ENCODE peak calls at places on chromosomes 11 and 22, in eight cellular contexts. One of them, this sample, is unnamed.

GRCh38 chr11:92830382-92831148 is 138.9 kb upstream of the MTNR1B start:
- DNase-seq in anterior cingulate cortex: no peak
- DNase-seq in EL: no peak
- DNase-seq in NCI-H2171 treated with DMSO at 0.1 percent for 48 hours: peak
- DNase-seq in epithelial cell of proximal tubule: no peak
- DNase-seq in CD4-positive, alpha-beta memory T cell: no peak
- DNase-seq in SK-N-MC: no peak
- DNase-seq in small intestine: no peak
- DNase-seq in this sample: no peak

GRCh38 chr11:68632802-68633201 is 51.5 kb upstream of the GAL start:
- DNase-seq in anterior cingulate cortex: no peak
- DNase-seq in EL: peak
- DNase-seq in NCI-H2171 treated with DMSO at 0.1 percent for 48 hours: peak
- DNase-seq in epithelial cell of proximal tubule: peak
- DNase-seq in CD4-positive, alpha-beta memory T cell: no peak
- DNase-seq in SK-N-MC: peak
- DNase-seq in small intestine: peak
- DNase-seq in this sample: no peak

GRCh38 chr11:118633979-118634378 is 26.6 kb downstream of the PHLDB1 start:
- DNase-seq in anterior cingulate cortex: no peak
- DNase-seq in EL: no peak
- DNase-seq in NCI-H2171 treated with DMSO at 0.1 percent for 48 hours: no peak
- DNase-seq in epithelial cell of proximal tubule: no peak
- DNase-seq in CD4-positive, alpha-beta memory T cell: no peak
- DNase-seq in SK-N-MC: no peak
- DNase-seq in small intestine: no peak
- DNase-seq in this sample: peak

GRCh38 chr11:113549611-113550061 is 74.4 kb upstream of the DRD2 start:
- DNase-seq in anterior cingulate cortex: no peak
- DNase-seq in EL: no peak
- DNase-seq in NCI-H2171 treated with DMSO at 0.1 percent for 48 hours: no peak
- DNase-seq in epithelial cell of proximal tubule: no peak
- DNase-seq in CD4-positive, alpha-beta memory T cell: no peak
- DNase-seq in SK-N-MC: no peak
- DNase-seq in small intestine: no peak
- DNase-seq in this sample: no peak

GRCh38 chr22:29073618-29074275 is 912 bp downstream of the KREMEN1 start:
- DNase-seq in anterior cingulate cortex: no peak
- DNase-seq in EL: peak
- DNase-seq in NCI-H2171 treated with DMSO at 0.1 percent for 48 hours: peak
- DNase-seq in epithelial cell of proximal tubule: no peak
- DNase-seq in CD4-positive, alpha-beta memory T cell: no peak
- DNase-seq in SK-N-MC: no peak
- DNase-seq in small intestine: peak
- DNase-seq in this sample: no peak

GRCh38 chr11:21464601-21465193 is 728.2 kb upstream of the ANO5 start:
- DNase-seq in anterior cingulate cortex: no peak
- DNase-seq in EL: no peak
- DNase-seq in NCI-H2171 treated with DMSO at 0.1 percent for 48 hours: no peak
- DNase-seq in epithelial cell of proximal tubule: no peak
- DNase-seq in CD4-positive, alpha-beta memory T cell: no peak
- DNase-seq in SK-N-MC: no peak
- DNase-seq in small intestine: no peak
- DNase-seq in this sample: no peak

GRCh38 chr11:2853997-2854560 is 31.5 kb downstream of the CDKN1C start:
- DNase-seq in anterior cingulate cortex: no peak
- DNase-seq in EL: no peak
- DNase-seq in NCI-H2171 treated with DMSO at 0.1 percent for 48 hours: no peak
- DNase-seq in epithelial cell of proximal tubule: no peak
- DNase-seq in CD4-positive, alpha-beta memory T cell: no peak
- DNase-seq in SK-N-MC: no peak
- DNase-seq in small intestine: no peak
- DNase-seq in this sample: no peak

GRCh38 chr11:61297341-61297740 is 2.2 kb upstream of the VWCE start:
- DNase-seq in anterior cingulate cortex: no peak
- DNase-seq in EL: no peak
- DNase-seq in NCI-H2171 treated with DMSO at 0.1 percent for 48 hours: no peak
- DNase-seq in epithelial cell of proximal tubule: no peak
- DNase-seq in CD4-positive, alpha-beta memory T cell: no peak
- DNase-seq in SK-N-MC: no peak
- DNase-seq in small intestine: no peak
- DNase-seq in this sample: no peak

GRCh38 chr11:111348147-111348546 is 30.9 kb downstream of the POU2AF1 start:
- DNase-seq in anterior cingulate cortex: no peak
- DNase-seq in EL: no peak
- DNase-seq in NCI-H2171 treated with DMSO at 0.1 percent for 48 hours: no peak
- DNase-seq in epithelial cell of proximal tubule: no peak
- DNase-seq in CD4-positive, alpha-beta memory T cell: no peak
- DNase-seq in SK-N-MC: no peak
- DNase-seq in small intestine: no peak
- DNase-seq in this sample: no peak

GRCh38 chr22:17381237-17381913 is 12.1 kb downstream of the CECR2 start:
- DNase-seq in anterior cingulate cortex: no peak
- DNase-seq in EL: no peak
- DNase-seq in NCI-H2171 treated with DMSO at 0.1 percent for 48 hours: no peak
- DNase-seq in epithelial cell of proximal tubule: no peak
- DNase-seq in CD4-positive, alpha-beta memory T cell: no peak
- DNase-seq in SK-N-MC: peak
- DNase-seq in small intestine: no peak
- DNase-seq in this sample: no peak

GRCh38 chr11:132024587-132025295 is 654.3 kb downstream of the NTM start:
- DNase-seq in anterior cingulate cortex: no peak
- DNase-seq in EL: peak
- DNase-seq in NCI-H2171 treated with DMSO at 0.1 percent for 48 hours: no peak
- DNase-seq in epithelial cell of proximal tubule: peak
- DNase-seq in CD4-positive, alpha-beta memory T cell: no peak
- DNase-seq in SK-N-MC: no peak
- DNase-seq in small intestine: peak
- DNase-seq in this sample: no peak

GRCh38 chr22:48754611-48755331 is 1072.9 kb downstream of the BRD1 start:
- DNase-seq in anterior cingulate cortex: no peak
- DNase-seq in EL: no peak
- DNase-seq in NCI-H2171 treated with DMSO at 0.1 percent for 48 hours: no peak
- DNase-seq in epithelial cell of proximal tubule: no peak
- DNase-seq in CD4-positive, alpha-beta memory T cell: no peak
- DNase-seq in SK-N-MC: no peak
- DNase-seq in small intestine: no peak
- DNase-seq in this sample: no peak

GRCh38 chr22:48919187-48919590 is 908.5 kb downstream of the BRD1 start:
- DNase-seq in anterior cingulate cortex: peak
- DNase-seq in EL: no peak
- DNase-seq in NCI-H2171 treated with DMSO at 0.1 percent for 48 hours: peak
- DNase-seq in epithelial cell of proximal tubule: no peak
- DNase-seq in CD4-positive, alpha-beta memory T cell: no peak
- DNase-seq in SK-N-MC: no peak
- DNase-seq in small intestine: no peak
- DNase-seq in this sample: no peak

GRCh38 chr11:7498193-7498592 is 12.9 kb downstream of the OLFML1 start:
- DNase-seq in anterior cingulate cortex: no peak
- DNase-seq in EL: no peak
- DNase-seq in NCI-H2171 treated with DMSO at 0.1 percent for 48 hours: no peak
- DNase-seq in epithelial cell of proximal tubule: no peak
- DNase-seq in CD4-positive, alpha-beta memory T cell: no peak
- DNase-seq in SK-N-MC: no peak
- DNase-seq in small intestine: peak
- DNase-seq in this sample: no peak

GRCh38 chr11:45815747-45816146 is 10.8 kb downstream of the SLC35C1 start:
- DNase-seq in anterior cingulate cortex: no peak
- DNase-seq in EL: peak
- DNase-seq in NCI-H2171 treated with DMSO at 0.1 percent for 48 hours: no peak
- DNase-seq in epithelial cell of proximal tubule: no peak
- DNase-seq in CD4-positive, alpha-beta memory T cell: no peak
- DNase-seq in SK-N-MC: no peak
- DNase-seq in small intestine: no peak
- DNase-seq in this sample: no peak

GRCh38 chr11:36257351-36257750 is 31.9 kb downstream of the COMMD9 start:
- DNase-seq in anterior cingulate cortex: no peak
- DNase-seq in EL: peak
- DNase-seq in NCI-H2171 treated with DMSO at 0.1 percent for 48 hours: peak
- DNase-seq in epithelial cell of proximal tubule: peak
- DNase-seq in CD4-positive, alpha-beta memory T cell: no peak
- DNase-seq in SK-N-MC: no peak
- DNase-seq in small intestine: no peak
- DNase-seq in this sample: no peak

GRCh38 chr11:73189315-73189714 is 28.8 kb upstream of the P2RY2 start:
- DNase-seq in anterior cingulate cortex: peak
- DNase-seq in EL: no peak
- DNase-seq in NCI-H2171 treated with DMSO at 0.1 percent for 48 hours: no peak
- DNase-seq in epithelial cell of proximal tubule: no peak
- DNase-seq in CD4-positive, alpha-beta memory T cell: no peak
- DNase-seq in SK-N-MC: no peak
- DNase-seq in small intestine: no peak
- DNase-seq in this sample: no peak

This sample was measured in NK-92 treated with Interleukin-12 subunit alpha and Interleukin-12 subunit beta, amount 100 ng/mL, for 24 hours.